ENCODE peak calls at places on chromosomes 3 and 15, in four cellular contexts. One of them, this sample, is unnamed.

GRCh38 chr3:15955968-15956367 is 158.2 kb upstream of the ANKRD28 start:
- DNase-seq in body of pancreas: no peak
- DNase-seq in lower leg skin: no peak
- DNase-seq in testis: no peak
- DNase-seq in this sample: no peak

GRCh38 chr15:69951511-69952209 is 146.1 kb downstream of the TLE3 start:
- DNase-seq in lower leg skin: no peak
- DNase-seq in testis: no peak
- DNase-seq in body of pancreas: no peak
- DNase-seq in this sample: no peak

GRCh38 chr3:153043729-153044314 is 118.2 kb upstream of the RAP2B start:
- DNase-seq in testis: no peak
- DNase-seq in lower leg skin: no peak
- DNase-seq in body of pancreas: no peak
- DNase-seq in this sample: no peak

GRCh38 chr3:179733797-179734196 is 81.0 kb downstream of the USP13 start:
- DNase-seq in lower leg skin: no peak
- DNase-seq in body of pancreas: no peak
- DNase-seq in testis: no peak
- DNase-seq in this sample: no peak

GRCh38 chr3:34568766-34569165 is 770.3 kb downstream of the PDCD6IP start:
- DNase-seq in testis: no peak
- DNase-seq in body of pancreas: no peak
- DNase-seq in lower leg skin: no peak
- DNase-seq in this sample: no peak

GRCh38 chr15:31261266-31262142 is 65.1 kb upstream of the KLF13 start:
- DNase-seq in lower leg skin: peak; percentile 77
- DNase-seq in testis: no peak
- DNase-seq in body of pancreas: no peak
- DNase-seq in this sample: peak; percentile 49

GRCh38 chr15:95565201-95565600 is 765.3 kb upstream of the NR2F2 start:
- DNase-seq in testis: no peak
- DNase-seq in lower leg skin: no peak
- DNase-seq in body of pancreas: no peak
- DNase-seq in this sample: no peak

GRCh38 chr3:177419904-177420601 is 222.8 kb upstream of the TBL1XR1 start:
- DNase-seq in testis: no peak
- DNase-seq in body of pancreas: no peak
- DNase-seq in lower leg skin: no peak
- DNase-seq in this sample: no peak

GRCh38 chr15:68205949-68206539 is 912 bp upstream of the CALML4 start:
- DNase-seq in lower leg skin: peak; percentile 89
- DNase-seq in body of pancreas: no peak
- DNase-seq in testis: peak; percentile 37
- DNase-seq in this sample: no peak

GRCh38 chr3:190382082-190382481 is 5.9 kb upstream of the CLDN16 start:
- DNase-seq in testis: no peak
- DNase-seq in lower leg skin: no peak
- DNase-seq in body of pancreas: no peak
- DNase-seq in this sample: no peak

GRCh38 chr3:138118863-138119766 is 3.7 kb upstream of the DZIP1L start:
- DNase-seq in lower leg skin: peak; percentile 94
- DNase-seq in body of pancreas: peak; percentile 82
- DNase-seq in testis: peak; percentile 85
- DNase-seq in this sample: peak; percentile 42

GRCh38 chr3:81581966-81582599 is 179.4 kb downstream of the GBE1 start:
- DNase-seq in body of pancreas: peak; percentile 23
- DNase-seq in lower leg skin: no peak
- DNase-seq in testis: peak; percentile 59
- DNase-seq in this sample: no peak

GRCh38 chr3:81500039-81500438 is 261.4 kb downstream of the GBE1 start:
- DNase-seq in body of pancreas: no peak
- DNase-seq in lower leg skin: no peak
- DNase-seq in testis: no peak
- DNase-seq in this sample: no peak

GRCh38 chr3:29488922-29489321 is 208.1 kb downstream of the RBMS3 start:
- DNase-seq in body of pancreas: no peak
- DNase-seq in testis: no peak
- DNase-seq in lower leg skin: no peak
- DNase-seq in this sample: no peak

GRCh38 chr3:45417949-45418847 is 29.8 kb downstream of the LARS2 start:
- DNase-seq in body of pancreas: peak; percentile 31
- DNase-seq in lower leg skin: no peak
- DNase-seq in testis: no peak
- DNase-seq in this sample: no peak

DNA sequence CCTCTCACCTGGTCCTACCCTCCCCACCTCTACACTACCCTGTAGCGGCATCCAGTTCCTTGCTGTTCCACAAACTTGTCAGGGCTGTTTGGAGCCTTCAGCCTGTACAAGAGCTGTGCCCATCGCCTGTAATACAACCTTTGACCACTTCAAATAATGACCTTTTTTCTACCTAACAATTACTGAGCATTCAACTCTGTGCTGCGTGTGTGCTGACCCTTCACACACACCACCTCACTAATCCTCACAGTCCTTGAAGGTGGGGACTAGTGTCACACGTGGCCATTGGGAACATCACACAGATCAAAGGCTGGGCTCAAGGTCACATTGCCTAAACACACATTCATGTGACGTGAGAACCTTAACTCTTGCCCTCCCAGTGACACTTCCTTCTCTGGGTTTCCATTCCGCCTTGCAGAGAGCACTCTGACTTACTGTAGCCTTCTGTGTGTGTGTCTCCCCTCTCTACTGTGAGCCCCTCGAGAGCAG is 3.1 kb downstream of the C3orf20 start:
- DNase-seq in testis: no peak
- DNase-seq in lower leg skin: no peak
- DNase-seq in body of pancreas: no peak
- DNase-seq in this sample: no peak
- TF ChIP-seq CTCF in testis: no peak
- TF ChIP-seq CTCF in lower leg skin: no peak
- TF ChIP-seq CTCF in body of pancreas: no peak
- TF ChIP-seq CTCF in this sample: no peak

GRCh38 chr3:38454179-38454883 is 641 bp downstream of the ACVR2B start:
- DNase-seq in lower leg skin: peak; percentile 92
- DNase-seq in body of pancreas: peak; percentile 42
- DNase-seq in testis: peak; percentile 39
- DNase-seq in this sample: peak; percentile 73

GRCh38 chr3:38453914-38454178 is 156 bp downstream of the ACVR2B start:
- DNase-seq in lower leg skin: no peak
- DNase-seq in body of pancreas: no peak
- DNase-seq in testis: no peak
- DNase-seq in this sample: no peak

GRCh38 chr3:38454884-38455638 is 1.4 kb downstream of the ACVR2B start:
- DNase-seq in testis: peak; percentile 93
- DNase-seq in lower leg skin: peak; percentile 94
- DNase-seq in body of pancreas: peak; percentile 88
- DNase-seq in this sample: peak; percentile 83

GRCh38 chr3:38457111-38458003 is 3.7 kb downstream of the ACVR2B start:
- DNase-seq in lower leg skin: no peak
- DNase-seq in body of pancreas: peak; percentile 31
- DNase-seq in testis: peak; percentile 43
- DNase-seq in this sample: no peak

GRCh38 chr3:38455639-38456430 is 2.1 kb downstream of the ACVR2B start:
- DNase-seq in lower leg skin: no peak
- DNase-seq in body of pancreas: no peak
- DNase-seq in testis: peak; percentile 75
- DNase-seq in this sample: no peak
- TF ChIP-seq POLR2A in lower leg skin: no peak
- TF ChIP-seq POLR2A in body of pancreas: peak; percentile 80
- TF ChIP-seq POLR2A in testis: no peak
- TF ChIP-seq POLR2A in this sample: no peak

GRCh38 chr3:72982653-72983366 is 13.8 kb upstream of the PPP4R2 start:
- DNase-seq in testis: no peak
- DNase-seq in lower leg skin: no peak
- DNase-seq in body of pancreas: no peak
- DNase-seq in this sample: no peak
- TF ChIP-seq CTCF in testis: no peak
- TF ChIP-seq CTCF in lower leg skin: no peak
- TF ChIP-seq CTCF in body of pancreas: no peak
- TF ChIP-seq CTCF in this sample: no peak

DNA sequence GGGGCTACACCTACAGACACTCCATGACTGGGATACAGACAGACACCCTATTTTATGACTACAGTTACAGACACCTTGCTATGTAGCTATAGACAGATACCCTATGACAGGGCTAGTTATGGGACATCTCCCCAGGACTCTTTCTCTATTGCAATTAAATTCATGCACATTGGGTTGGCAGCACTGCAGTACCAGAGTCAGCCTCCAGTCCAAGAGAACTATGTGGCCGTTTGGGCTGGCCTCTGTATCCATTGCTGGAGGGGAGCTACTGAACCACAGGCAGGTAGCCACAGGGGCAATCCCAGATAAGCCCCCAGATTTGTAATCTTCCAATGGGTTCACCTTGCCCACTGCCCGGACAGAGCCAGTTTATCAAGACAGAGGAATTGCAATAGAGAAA is 108.4 kb upstream of the SPATA16 start:
- DNase-seq in testis: no peak
- DNase-seq in lower leg skin: no peak
- DNase-seq in body of pancreas: no peak
- DNase-seq in this sample: no peak
- TF ChIP-seq POLR2A in testis: no peak
- TF ChIP-seq POLR2A in lower leg skin: no peak
- TF ChIP-seq POLR2A in body of pancreas: no peak
- TF ChIP-seq POLR2A in this sample: no peak

GRCh38 chr15:59993950-59994401 is 10.1 kb upstream of the FOXB1 start:
- DNase-seq in body of pancreas: no peak
- DNase-seq in lower leg skin: no peak
- DNase-seq in testis: no peak
- DNase-seq in this sample: no peak
- TF ChIP-seq CTCF in body of pancreas: no peak
- TF ChIP-seq CTCF in lower leg skin: no peak
- TF ChIP-seq CTCF in testis: no peak
- TF ChIP-seq CTCF in this sample: no peak

DNA sequence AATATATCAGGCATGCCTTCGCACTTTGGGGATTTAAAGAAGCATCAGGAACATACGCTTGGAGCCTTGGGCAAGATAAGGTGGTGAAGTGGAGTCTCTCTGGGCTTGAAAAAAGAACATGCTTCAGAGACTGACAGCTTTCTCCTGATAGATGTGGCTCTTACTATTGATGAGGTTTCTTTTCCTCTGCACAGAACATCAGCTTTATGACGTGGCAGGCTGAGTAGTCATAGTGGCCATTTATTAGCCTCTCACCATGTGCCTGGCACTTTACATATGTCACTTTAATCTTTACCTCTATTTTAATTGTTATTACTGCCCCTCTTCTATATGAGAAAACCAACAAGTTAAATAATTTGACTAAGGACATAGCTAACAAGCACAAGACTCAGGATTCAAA is 19.0 kb upstream of the LRRC58 start:
- DNase-seq in lower leg skin: no peak
- DNase-seq in body of pancreas: no peak
- DNase-seq in testis: no peak
- DNase-seq in this sample: no peak
- TF ChIP-seq POLR2A in lower leg skin: no peak
- TF ChIP-seq POLR2A in body of pancreas: no peak
- TF ChIP-seq POLR2A in testis: no peak
- TF ChIP-seq POLR2A in this sample: no peak

DNA sequence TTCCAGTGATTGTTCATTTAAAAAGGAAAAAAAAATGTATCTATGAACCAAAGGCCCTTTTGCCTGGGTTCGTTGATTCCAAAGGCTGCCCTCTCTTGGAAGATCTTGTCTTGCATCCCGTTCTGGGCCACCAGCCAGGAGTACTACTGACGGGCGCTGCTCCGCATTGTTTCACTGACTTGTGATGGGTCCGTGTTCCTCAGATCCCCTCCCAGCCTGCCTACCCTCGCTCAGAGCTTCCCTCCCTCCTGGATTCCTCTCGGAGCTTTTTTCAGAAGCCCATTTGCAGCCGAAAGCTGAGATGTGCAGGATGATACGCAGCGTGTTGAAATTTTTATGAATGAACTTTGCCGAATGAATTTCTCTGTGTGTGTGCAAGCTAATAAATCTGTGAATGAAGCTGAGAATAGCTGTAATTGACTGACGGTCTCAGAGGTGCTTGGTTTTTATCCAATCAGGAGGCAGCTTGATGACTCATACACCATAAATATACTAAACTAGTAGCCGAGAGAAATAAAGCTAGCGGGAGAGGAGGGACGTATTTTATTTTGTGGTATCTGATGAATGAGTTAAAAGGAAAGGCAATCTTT is at the start of gene SHC4:
- DNase-seq in testis: peak; percentile 90
- DNase-seq in body of pancreas: peak; percentile 48
- DNase-seq in lower leg skin: peak; percentile 92
- DNase-seq in this sample: peak; percentile 53
- TF ChIP-seq CTCF in testis: peak; percentile 16
- TF ChIP-seq CTCF in body of pancreas: no peak
- TF ChIP-seq CTCF in lower leg skin: no peak
- TF ChIP-seq CTCF in this sample: no peak

DNA sequence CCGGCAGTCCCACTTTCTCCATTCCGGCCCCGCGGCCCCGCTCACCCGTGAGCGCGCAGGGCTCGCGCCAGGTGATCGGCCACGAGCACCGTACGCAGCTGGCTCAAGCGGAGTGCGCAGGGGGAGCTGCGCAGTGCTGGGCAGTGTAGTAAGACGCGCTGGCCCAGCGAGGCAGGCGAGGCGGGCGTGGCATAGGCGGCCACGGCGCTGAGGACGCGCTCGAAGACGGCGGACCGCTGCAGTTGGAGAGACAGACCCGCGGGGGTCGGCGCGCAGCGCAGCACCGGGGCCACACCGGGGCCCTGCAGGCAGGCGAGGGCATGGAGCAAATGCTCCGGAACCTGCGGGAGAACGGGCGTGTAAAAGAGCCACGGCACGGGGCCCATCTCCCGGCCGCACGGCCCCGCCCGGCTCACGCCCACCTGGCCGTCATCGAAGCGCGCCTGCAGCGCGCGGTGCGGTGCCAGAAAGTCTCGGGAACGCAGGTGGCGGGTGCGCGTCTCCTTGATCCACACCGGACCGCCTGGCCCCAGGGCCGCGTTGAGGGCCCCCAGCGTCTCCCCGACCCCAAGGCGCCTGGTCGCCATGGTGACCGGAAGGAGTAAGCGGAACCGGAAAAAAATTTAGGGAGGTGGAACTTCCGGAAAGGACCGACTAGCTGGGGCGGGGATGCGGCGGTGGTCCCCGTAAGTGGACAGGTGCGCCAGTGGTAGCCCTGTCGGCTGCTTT is at the start of gene DALRD3:
- DNase-seq in testis: peak; percentile 84
- DNase-seq in lower leg skin: peak; percentile 91
- DNase-seq in body of pancreas: peak; percentile 64
- DNase-seq in this sample: peak; percentile 83
- TF ChIP-seq POLR2A in testis: no peak
- TF ChIP-seq POLR2A in lower leg skin: no peak
- TF ChIP-seq POLR2A in body of pancreas: peak; percentile 71
- TF ChIP-seq POLR2A in this sample: peak; percentile 59